ENCODE peak calls at places on chromosomes 7 and 10, in nine cellular contexts. One of them, this sample, is unnamed.

GRCh38 chr10:1109795-1110673 is 53.8 kb downstream of the WDR37 start:
- DNase-seq in WTC11: peak
- DNase-seq in progenitor cell of endocrine pancreas: peak
- DNase-seq in AG09309: peak
- DNase-seq in HepG2: peak
- DNase-seq in adrenal gland: peak
- DNase-seq in lower leg skin: no peak
- DNase-seq in ovary: peak
- DNase-seq in hepatocyte: peak
- DNase-seq in this sample: no peak

GRCh38 chr10:102649770-102650654 is 5.7 kb downstream of the TRIM8 start:
- DNase-seq in HepG2: no peak
- DNase-seq in AG09309: no peak
- DNase-seq in WTC11: peak
- DNase-seq in adrenal gland: no peak
- DNase-seq in ovary: no peak
- DNase-seq in progenitor cell of endocrine pancreas: no peak
- DNase-seq in hepatocyte: no peak
- DNase-seq in lower leg skin: no peak
- DNase-seq in this sample: no peak

GRCh38 chr10:43861966-43862751 is 213.5 kb upstream of the ZNF32 start:
- DNase-seq in lower leg skin: no peak
- DNase-seq in hepatocyte: no peak
- DNase-seq in progenitor cell of endocrine pancreas: no peak
- DNase-seq in AG09309: peak
- DNase-seq in WTC11: no peak
- DNase-seq in adrenal gland: no peak
- DNase-seq in ovary: no peak
- DNase-seq in HepG2: peak
- DNase-seq in this sample: no peak

GRCh38 chr7:111985802-111986201 is 220.4 kb downstream of the DOCK4 start:
- DNase-seq in progenitor cell of endocrine pancreas: no peak
- DNase-seq in ovary: no peak
- DNase-seq in HepG2: no peak
- DNase-seq in AG09309: no peak
- DNase-seq in adrenal gland: no peak
- DNase-seq in WTC11: no peak
- DNase-seq in lower leg skin: no peak
- DNase-seq in hepatocyte: no peak
- DNase-seq in this sample: no peak

GRCh38 chr10:52115823-52116222 is 198.3 kb upstream of the DKK1 start:
- DNase-seq in AG09309: no peak
- DNase-seq in adrenal gland: no peak
- DNase-seq in progenitor cell of endocrine pancreas: no peak
- DNase-seq in HepG2: no peak
- DNase-seq in hepatocyte: no peak
- DNase-seq in WTC11: no peak
- DNase-seq in lower leg skin: no peak
- DNase-seq in ovary: no peak
- DNase-seq in this sample: no peak

GRCh38 chr7:44184221-44184873 is 4.9 kb downstream of the GCK start:
- DNase-seq in progenitor cell of endocrine pancreas: no peak
- DNase-seq in AG09309: peak
- DNase-seq in ovary: no peak
- DNase-seq in hepatocyte: peak
- DNase-seq in WTC11: no peak
- DNase-seq in HepG2: no peak
- DNase-seq in adrenal gland: peak
- DNase-seq in lower leg skin: peak
- DNase-seq in this sample: no peak

GRCh38 chr10:68171539-68172080 is 60.3 kb downstream of the ATOH7 start:
- DNase-seq in adrenal gland: no peak
- DNase-seq in hepatocyte: no peak
- DNase-seq in lower leg skin: no peak
- DNase-seq in progenitor cell of endocrine pancreas: no peak
- DNase-seq in HepG2: no peak
- DNase-seq in WTC11: no peak
- DNase-seq in ovary: no peak
- DNase-seq in AG09309: no peak
- DNase-seq in this sample: no peak

GRCh38 chr7:2099036-2099957 is 133.4 kb downstream of the MAD1L1 start:
- DNase-seq in ovary: peak
- DNase-seq in adrenal gland: no peak
- DNase-seq in progenitor cell of endocrine pancreas: no peak
- DNase-seq in hepatocyte: no peak
- DNase-seq in AG09309: no peak
- DNase-seq in WTC11: no peak
- DNase-seq in lower leg skin: no peak
- DNase-seq in HepG2: no peak
- DNase-seq in this sample: no peak

GRCh38 chr7:41391818-41392217 is 311.1 kb downstream of the INHBA start:
- DNase-seq in WTC11: peak
- DNase-seq in HepG2: no peak
- DNase-seq in hepatocyte: no peak
- DNase-seq in ovary: no peak
- DNase-seq in adrenal gland: no peak
- DNase-seq in AG09309: no peak
- DNase-seq in lower leg skin: no peak
- DNase-seq in progenitor cell of endocrine pancreas: no peak
- DNase-seq in this sample: no peak

GRCh38 chr7:44884553-44885393 is 557 bp downstream of the PURB start:
- DNase-seq in adrenal gland: peak
- DNase-seq in HepG2: no peak
- DNase-seq in lower leg skin: peak
- DNase-seq in hepatocyte: peak
- DNase-seq in ovary: peak
- DNase-seq in progenitor cell of endocrine pancreas: peak
- DNase-seq in WTC11: peak
- DNase-seq in AG09309: no peak
- DNase-seq in this sample: no peak

GRCh38 chr10:115093286-115093775 is at the start of gene ATRNL1:
- DNase-seq in HepG2: no peak
- DNase-seq in ovary: peak
- DNase-seq in AG09309: no peak
- DNase-seq in lower leg skin: no peak
- DNase-seq in adrenal gland: peak
- DNase-seq in hepatocyte: peak
- DNase-seq in progenitor cell of endocrine pancreas: peak
- DNase-seq in WTC11: peak
- DNase-seq in this sample: peak

GRCh38 chr10:21742740-21743412 is 208.8 kb downstream of the MLLT10 start:
- DNase-seq in lower leg skin: no peak
- DNase-seq in ovary: no peak
- DNase-seq in adrenal gland: no peak
- DNase-seq in WTC11: no peak
- DNase-seq in HepG2: no peak
- DNase-seq in hepatocyte: no peak
- DNase-seq in progenitor cell of endocrine pancreas: no peak
- DNase-seq in AG09309: no peak
- DNase-seq in this sample: no peak

GRCh38 chr10:113854757-113855626 is 531 bp downstream of the NHLRC2 start:
- DNase-seq in ovary: peak
- DNase-seq in WTC11: peak
- DNase-seq in lower leg skin: peak
- DNase-seq in HepG2: peak
- DNase-seq in AG09309: no peak
- DNase-seq in progenitor cell of endocrine pancreas: peak
- DNase-seq in hepatocyte: peak
- DNase-seq in adrenal gland: peak
- DNase-seq in this sample: peak

GRCh38 chr10:18400201-18400910 is 251.0 kb downstream of the NSUN6 start:
- DNase-seq in WTC11: peak
- DNase-seq in HepG2: peak
- DNase-seq in adrenal gland: peak
- DNase-seq in ovary: no peak
- DNase-seq in progenitor cell of endocrine pancreas: no peak
- DNase-seq in lower leg skin: no peak
- DNase-seq in AG09309: no peak
- DNase-seq in hepatocyte: peak
- DNase-seq in this sample: no peak

GRCh38 chr7:5388905-5389433 is 34.7 kb downstream of the TNRC18 start:
- DNase-seq in AG09309: no peak
- DNase-seq in hepatocyte: no peak
- DNase-seq in ovary: no peak
- DNase-seq in adrenal gland: no peak
- DNase-seq in HepG2: no peak
- DNase-seq in progenitor cell of endocrine pancreas: no peak
- DNase-seq in lower leg skin: no peak
- DNase-seq in WTC11: peak
- DNase-seq in this sample: no peak

GRCh38 chr10:16494174-16494573 is 27.5 kb downstream of the C1QL3 start:
- DNase-seq in progenitor cell of endocrine pancreas: no peak
- DNase-seq in AG09309: no peak
- DNase-seq in hepatocyte: no peak
- DNase-seq in ovary: no peak
- DNase-seq in WTC11: no peak
- DNase-seq in HepG2: no peak
- DNase-seq in adrenal gland: no peak
- DNase-seq in lower leg skin: no peak
- DNase-seq in this sample: no peak

GRCh38 chr10:94047302-94047701 is 53.6 kb downstream of the PLCE1 start:
- DNase-seq in AG09309: no peak
- DNase-seq in WTC11: no peak
- DNase-seq in progenitor cell of endocrine pancreas: no peak
- DNase-seq in hepatocyte: no peak
- DNase-seq in HepG2: no peak
- DNase-seq in lower leg skin: no peak
- DNase-seq in ovary: no peak
- DNase-seq in adrenal gland: no peak
- DNase-seq in this sample: no peak

GRCh38 chr10:94049911-94050310 is 56.2 kb downstream of the PLCE1 start:
- DNase-seq in WTC11: no peak
- DNase-seq in AG09309: no peak
- DNase-seq in progenitor cell of endocrine pancreas: no peak
- DNase-seq in ovary: no peak
- DNase-seq in HepG2: no peak
- DNase-seq in hepatocyte: no peak
- DNase-seq in adrenal gland: no peak
- DNase-seq in lower leg skin: no peak
- DNase-seq in this sample: no peak

GRCh38 chr10:94053639-94053932 is 59.9 kb downstream of the PLCE1 start:
- DNase-seq in adrenal gland: no peak
- DNase-seq in lower leg skin: no peak
- DNase-seq in progenitor cell of endocrine pancreas: no peak
- DNase-seq in hepatocyte: no peak
- DNase-seq in WTC11: no peak
- DNase-seq in AG09309: no peak
- DNase-seq in HepG2: no peak
- DNase-seq in ovary: no peak
- DNase-seq in this sample: no peak

DNA sequence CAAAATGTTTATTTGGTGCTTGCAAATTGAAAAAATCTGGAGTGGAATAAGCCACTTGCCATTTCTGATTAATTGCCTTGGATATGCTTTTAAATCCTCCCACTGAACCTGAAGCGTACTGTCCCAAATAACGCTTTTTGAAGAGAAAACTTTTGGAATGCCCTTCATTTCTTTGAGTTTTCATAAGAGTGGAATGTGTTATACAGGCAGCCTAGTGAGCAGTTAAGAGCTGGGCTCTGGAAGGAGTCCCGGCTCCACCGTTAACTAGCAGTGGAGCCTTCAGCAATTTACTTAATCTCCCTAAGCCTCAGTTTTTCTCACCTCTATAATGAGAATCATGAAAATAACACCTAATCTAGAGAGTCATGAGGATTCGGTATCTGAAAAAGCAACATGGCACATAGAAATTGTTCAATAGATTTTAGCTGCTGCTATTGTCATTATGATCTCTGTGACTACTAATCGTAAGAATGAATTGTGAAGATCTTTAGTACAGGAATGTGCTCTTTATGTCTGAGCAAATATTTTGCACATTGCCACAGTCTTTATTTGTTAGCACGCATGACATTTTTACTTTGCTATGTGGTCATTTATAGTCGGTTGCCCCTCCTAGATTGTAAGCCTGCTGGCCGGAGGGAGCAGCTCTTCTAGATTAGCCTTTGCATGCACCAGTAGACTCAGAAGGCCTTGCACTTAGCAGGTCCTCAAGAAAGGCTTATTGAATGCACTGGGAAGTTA is 59.3 kb downstream of the PLCE1 start:
- DNase-seq in AG09309: peak
- DNase-seq in lower leg skin: no peak
- DNase-seq in HepG2: no peak
- DNase-seq in adrenal gland: no peak
- DNase-seq in progenitor cell of endocrine pancreas: no peak
- DNase-seq in ovary: no peak
- DNase-seq in hepatocyte: no peak
- DNase-seq in WTC11: no peak
- DNase-seq in this sample: no peak
- TF ChIP-seq CTCF in AG09309: peak
- TF ChIP-seq CTCF in lower leg skin: no peak
- TF ChIP-seq CTCF in HepG2: no peak
- TF ChIP-seq CTCF in adrenal gland: no peak
- TF ChIP-seq CTCF in progenitor cell of endocrine pancreas: no peak
- TF ChIP-seq CTCF in ovary: no peak
- TF ChIP-seq CTCF in hepatocyte: no peak
- TF ChIP-seq CTCF in WTC11: no peak
- TF ChIP-seq CTCF in this sample: no peak

DNA sequence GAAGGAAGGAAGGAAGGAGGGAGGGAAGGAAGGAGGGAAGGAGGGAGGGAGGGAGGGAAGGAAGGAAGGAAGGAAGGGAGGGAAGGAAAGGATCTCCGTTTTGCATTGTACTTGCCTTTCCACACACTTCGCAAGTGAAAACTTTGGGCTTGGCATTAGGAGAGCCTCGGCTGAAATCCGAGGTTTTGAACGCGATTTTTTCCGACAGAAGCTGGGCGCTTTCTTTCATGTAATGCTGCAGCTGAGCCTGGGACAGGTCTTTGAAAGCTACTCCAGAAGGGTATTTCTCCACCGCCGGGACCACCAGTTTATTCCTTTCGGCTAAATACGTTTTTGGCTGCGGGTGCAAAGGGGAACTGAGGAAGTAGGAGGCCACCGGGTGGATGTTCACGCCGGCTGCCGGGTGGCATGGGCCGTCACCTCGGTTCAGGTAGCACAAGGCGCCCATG is 1.0 kb downstream of the FEZF1 start:
- DNase-seq in AG09309: no peak
- DNase-seq in WTC11: no peak
- DNase-seq in adrenal gland: no peak
- DNase-seq in HepG2: no peak
- DNase-seq in progenitor cell of endocrine pancreas: no peak
- DNase-seq in ovary: no peak
- DNase-seq in lower leg skin: no peak
- DNase-seq in hepatocyte: no peak
- DNase-seq in this sample: no peak
- TF ChIP-seq CTCF in AG09309: no peak
- TF ChIP-seq CTCF in WTC11: no peak
- TF ChIP-seq CTCF in adrenal gland: no peak
- TF ChIP-seq CTCF in HepG2: no peak
- TF ChIP-seq CTCF in progenitor cell of endocrine pancreas: no peak
- TF ChIP-seq CTCF in ovary: no peak
- TF ChIP-seq CTCF in lower leg skin: no peak
- TF ChIP-seq CTCF in hepatocyte: no peak
- TF ChIP-seq CTCF in this sample: no peak

GRCh38 chr10:117710181-117710798 is 167.7 kb downstream of the EMX2 start:
- DNase-seq in lower leg skin: no peak
- DNase-seq in adrenal gland: no peak
- DNase-seq in HepG2: no peak
- DNase-seq in WTC11: peak
- DNase-seq in hepatocyte: no peak
- DNase-seq in progenitor cell of endocrine pancreas: no peak
- DNase-seq in ovary: no peak
- DNase-seq in AG09309: no peak
- DNase-seq in this sample: no peak
- TF ChIP-seq CTCF in lower leg skin: no peak
- TF ChIP-seq CTCF in adrenal gland: no peak
- TF ChIP-seq CTCF in HepG2: peak
- TF ChIP-seq CTCF in WTC11: no peak
- TF ChIP-seq CTCF in hepatocyte: no peak
- TF ChIP-seq CTCF in progenitor cell of endocrine pancreas: no peak
- TF ChIP-seq CTCF in ovary: no peak
- TF ChIP-seq CTCF in AG09309: no peak
- TF ChIP-seq CTCF in this sample: no peak

GRCh38 chr7:20197837-20198236 is 19.3 kb downstream of the MACC1 start:
- DNase-seq in hepatocyte: no peak
- DNase-seq in lower leg skin: no peak
- DNase-seq in AG09309: no peak
- DNase-seq in HepG2: no peak
- DNase-seq in adrenal gland: no peak
- DNase-seq in ovary: no peak
- DNase-seq in WTC11: peak
- DNase-seq in progenitor cell of endocrine pancreas: no peak
- DNase-seq in this sample: no peak
- TF ChIP-seq CTCF in hepatocyte: peak
- TF ChIP-seq CTCF in lower leg skin: no peak
- TF ChIP-seq CTCF in AG09309: no peak
- TF ChIP-seq CTCF in HepG2: no peak
- TF ChIP-seq CTCF in adrenal gland: no peak
- TF ChIP-seq CTCF in ovary: no peak
- TF ChIP-seq CTCF in WTC11: peak
- TF ChIP-seq CTCF in progenitor cell of endocrine pancreas: peak
- TF ChIP-seq CTCF in this sample: peak

This sample was measured in type B pancreatic cell.